ENCODE peak calls at places on chromosomes 12 and 14, in eight cellular contexts. Y, J, V, X, Q, G, B and C are unnamed samples.

GRCh38 chr14:24403294-24404013 is 4.7 kb downstream of the NYNRIN start:
- DNase-seq in Y (no peak), J (no peak), V (peak), X (no peak), Q (peak), G (no peak), B (no peak), C (no peak)

GRCh38 chr12:39764944-39765560 is 145.4 kb upstream of the ABCD2 start:
- DNase-seq in Y (peak), J (no peak), V (peak), X (peak), Q (peak), G (peak), B (peak), C (peak)

GRCh38 chr12:94074970-94075695 is 73.2 kb upstream of the PLXNC1 start:
- DNase-seq in Y (peak), J (no peak), V (peak), X (no peak), Q (peak), G (peak), B (peak), C (peak)

GRCh38 chr14:101819251-101819990 is 57.9 kb downstream of the PPP2R5C start:
- DNase-seq in Y (no peak), J (no peak), V (no peak), X (no peak), Q (no peak), G (peak), B (no peak), C (no peak)

GRCh38 chr12:24230061-24230460 is 280.6 kb upstream of the SOX5 start:
- DNase-seq in Y (no peak), J (no peak), V (peak), X (no peak), Q (peak), G (no peak), B (no peak), C (no peak)

GRCh38 chr12:109944975-109945374 is 44.9 kb downstream of the TCHP start:
- DNase-seq in Y (no peak), J (no peak), V (peak), X (no peak), Q (peak), G (no peak), B (no peak), C (no peak)

GRCh38 chr12:123058471-123058870 is 78.0 kb downstream of the ARL6IP4 start:
- DNase-seq in Y (no peak), J (no peak), V (no peak), X (no peak), Q (no peak), G (no peak), B (no peak), C (no peak)

GRCh38 chr14:73784065-73784987 is 67.3 kb upstream of the PTGR2 start:
- DNase-seq in Y (peak), J (no peak), V (no peak), X (no peak), Q (no peak), G (no peak), B (no peak), C (no peak)

GRCh38 chr12:11815397-11815796 is 165.9 kb downstream of the ETV6 start:
- DNase-seq in Y (no peak), J (no peak), V (no peak), X (no peak), Q (no peak), G (no peak), B (no peak), C (no peak)

GRCh38 chr14:68975667-68976066 is 3.4 kb downstream of the ACTN1 start:
- DNase-seq in Y (peak), J (no peak), V (peak), X (no peak), Q (no peak), G (no peak), B (no peak), C (no peak)

GRCh38 chr12:115261691-115262398 is 577.9 kb upstream of the TBX3 start:
- DNase-seq in Y (peak), J (no peak), V (no peak), X (no peak), Q (peak), G (peak), B (no peak), C (no peak)

GRCh38 chr12:27477049-27477448 is 30.5 kb downstream of the SMCO2 start:
- DNase-seq in Y (no peak), J (no peak), V (no peak), X (no peak), Q (no peak), G (no peak), B (no peak), C (no peak)